ENCODE peak calls at places on chromosomes 3 and 15, in seven cellular contexts. W is AG08395, U is nucleus accumbens, S is ELR, T is ovary, K is anterior cingulate cortex, Y is progenitor cell of endocrine pancreas. L is an unnamed sample.

GRCh38 chr3:120448707-120449650 is 1.8 kb downstream of the FSTL1 start:
- DNase-seq in W (peak; percentile 80), U (no peak), S (peak; percentile 75), T (no peak), K (no peak), Y (no peak), L (no peak)

GRCh38 chr15:73906346-73907017 is 19.8 kb upstream of the LOXL1 start:
- DNase-seq in W (peak; percentile 60), U (no peak), S (peak; percentile 55), T (no peak), K (no peak), Y (no peak), L (no peak)

GRCh38 chr3:40639006-40639405 is 114.2 kb downstream of the ZNF621 start:
- DNase-seq in W (no peak), U (no peak), S (no peak), T (no peak), K (no peak), Y (no peak), L (no peak)

GRCh38 chr15:52010633-52011595 is 8.1 kb upstream of the MAPK6 start:
- DNase-seq in W (peak; percentile 60), U (no peak), S (peak; percentile 93), T (no peak), K (no peak), Y (no peak), L (peak; percentile 68)

GRCh38 chr3:8201011-8201410 is 300.6 kb upstream of the LMCD1 start:
- DNase-seq in W (no peak), U (no peak), S (no peak), T (no peak), K (no peak), Y (no peak), L (no peak)

GRCh38 chr15:98505611-98506031 is 142.7 kb upstream of the IGF1R start:
- DNase-seq in W (no peak), U (no peak), S (no peak), T (peak; percentile 47), K (no peak), Y (no peak), L (no peak)

GRCh38 chr15:75161106-75161505 is 40.6 kb upstream of the C15orf39 start:
- DNase-seq in W (no peak), U (no peak), S (no peak), T (no peak), K (no peak), Y (no peak), L (no peak)

GRCh38 chr3:109563149-109563548 is 225.8 kb upstream of the DPPA4 start:
- DNase-seq in W (no peak), U (no peak), S (no peak), T (no peak), K (no peak), Y (no peak), L (no peak)

GRCh38 chr3:178505832-178506231 is 30.4 kb upstream of the KCNMB2 start:
- DNase-seq in W (no peak), U (no peak), S (no peak), T (no peak), K (no peak), Y (no peak), L (no peak)

GRCh38 chr3:99526927-99527326 is 111.5 kb upstream of the COL8A1 start:
- DNase-seq in W (no peak), U (no peak), S (no peak), T (no peak), K (no peak), Y (no peak), L (no peak)

GRCh38 chr15:96273317-96274086 is 57.0 kb upstream of the NR2F2 start:
- DNase-seq in W (peak; percentile 85), U (no peak), S (peak; percentile 100), T (no peak), K (no peak), Y (no peak), L (peak; percentile 22)

GRCh38 chr15:83692820-83693581 is 39.1 kb downstream of the ADAMTSL3 start:
- DNase-seq in W (no peak), U (no peak), S (no peak), T (no peak), K (no peak), Y (no peak), L (no peak)

GRCh38 chr15:57205999-57206398 is 170.3 kb upstream of the CGNL1 start:
- DNase-seq in W (no peak), U (no peak), S (no peak), T (no peak), K (no peak), Y (no peak), L (no peak)

GRCh38 chr3:29453278-29453961 is 172.5 kb downstream of the RBMS3 start:
- DNase-seq in W (no peak), U (peak; percentile 11), S (no peak), T (no peak), K (no peak), Y (no peak), L (no peak)

GRCh38 chr3:141414141-141414689 is 45.9 kb downstream of the ZBTB38 start:
- DNase-seq in W (peak; percentile 46), U (no peak), S (no peak), T (no peak), K (no peak), Y (no peak), L (peak; percentile 28)

GRCh38 chr3:194294199-194294887 is 56.8 kb downstream of the CPN2 start:
- DNase-seq in W (no peak), U (no peak), S (no peak), T (no peak), K (no peak), Y (no peak), L (no peak)

GRCh38 chr15:73647259-73648026 is 14.3 kb upstream of the NPTN start:
- DNase-seq in W (no peak), U (no peak), S (peak; percentile 43), T (no peak), K (no peak), Y (no peak), L (no peak)

GRCh38 chr15:66702770-66703539 is 919 bp downstream of the SMAD6 start:
- DNase-seq in W (no peak), U (no peak), S (peak; percentile 33), T (no peak), K (no peak), Y (peak; percentile 20), L (no peak)

GRCh38 chr3:125116311-125117069 is 60.7 kb upstream of the HEG1 start:
- DNase-seq in W (peak; percentile 78), U (no peak), S (peak; percentile 68), T (no peak), K (no peak), Y (no peak), L (no peak)

GRCh38 chr3:15858547-15859506 is 61.0 kb upstream of the ANKRD28 start:
- DNase-seq in W (no peak), U (peak; percentile 6), S (peak; percentile 21), T (peak; percentile 59), K (no peak), Y (peak; percentile 62), L (peak; percentile 54)

GRCh38 chr15:75042730-75043508 is 19.5 kb downstream of the PPCDC start:
- DNase-seq in W (peak; percentile 32), U (no peak), S (peak; percentile 69), T (peak; percentile 65), K (peak; percentile 14), Y (peak; percentile 43), L (peak; percentile 89)

GRCh38 chr3:45978348-45978747 is 17.3 kb downstream of the FYCO1 start:
- DNase-seq in W (no peak), U (no peak), S (no peak), T (no peak), K (no peak), Y (no peak), L (peak; percentile 70)

L was measured in T-helper 2 cell treated with Interferon-gamma antibody and Interleukin-4, amounts not matched to agents 5 μg/mL and 100 μg/mL, for 36 hours.